ENCODE peak calls at places on chromosomes 2 and 18, in four cellular contexts. B is Panc1, T is K562, W is HepG2. X is an unnamed sample.

GRCh38 chr2:156787517-156787916 is 351.3 kb downstream of the GPD2 start:
- DNase-seq in W (no peak), T (no peak), B (no peak), X (no peak)

GRCh38 chr18:48017625-48018024 is 87.2 kb upstream of the SMAD2 start:
- DNase-seq in W (no peak), B (no peak), T (no peak), X (no peak)

GRCh38 chr18:62621546-62621945 is 93.8 kb upstream of the PHLPP1 start:
- DNase-seq in W (no peak), T (no peak), B (no peak), X (no peak)

GRCh38 chr2:10380048-10380926 is 67.8 kb downstream of the ODC1 start:
- DNase-seq in W (no peak), T (no peak), B (no peak), X (no peak)

GRCh38 chr2:164826293-164827243 is 15.1 kb downstream of the COBLL1 start:
- DNase-seq in B (no peak), T (no peak), W (peak), X (no peak)

GRCh38 chr2:201839727-201840126 is 33.4 kb downstream of the CDK15 start:
- DNase-seq in T (no peak), W (no peak), B (no peak), X (no peak)

GRCh38 chr2:20919301-20919800 is 96.5 kb upstream of the LDAH start:
- DNase-seq in W (no peak), T (no peak), B (no peak), X (no peak)

GRCh38 chr2:84116132-84116531 is 342.9 kb downstream of the SUCLG1 start:
- DNase-seq in W (no peak), T (no peak), B (no peak), X (no peak)

GRCh38 chr2:101518470-101519172 is 43.7 kb upstream of the RFX8 start:
- DNase-seq in W (peak), B (no peak), T (peak), X (peak)

GRCh38 chr18:22591231-22591630 is 173.5 kb upstream of the CTAGE1 start:
- DNase-seq in B (no peak), T (no peak), W (no peak), X (no peak)

GRCh38 chr18:34738173-34738894 is 28.2 kb downstream of the DTNA start:
- DNase-seq in W (peak), T (no peak), B (peak), X (no peak)

GRCh38 chr2:78290581-78291214 is 734.8 kb upstream of the REG3G start:
- DNase-seq in T (no peak), B (no peak), W (no peak), X (no peak)

GRCh38 chr2:58195668-58196067 is 45.5 kb downstream of the FANCL start:
- DNase-seq in W (no peak), T (no peak), B (no peak), X (no peak)

GRCh38 chr2:81903534-81903933 is 1599.0 kb upstream of the LRRTM1 start:
- DNase-seq in W (no peak), B (no peak), T (no peak), X (no peak)

GRCh38 chr18:46070683-46071614 is 1.1 kb downstream of the PSTPIP2 start:
- DNase-seq in T (peak), B (no peak), W (no peak), X (no peak)

GRCh38 chr2:1374281-1374680 is 39.0 kb upstream of the TPO start:
- DNase-seq in T (no peak), W (no peak), B (no peak), X (no peak)

GRCh38 chr2:176445831-176446433 is 176.7 kb downstream of the MTX2 start:
- DNase-seq in T (no peak), B (peak), W (peak), X (no peak)

GRCh38 chr2:24175631-24176030 is 778 bp downstream of the FAM228A start:
- DNase-seq in B (no peak), T (no peak), W (no peak), X (no peak)

GRCh38 chr2:40746150-40746549 is 294.3 kb upstream of the SLC8A1 start:
- DNase-seq in B (no peak), W (peak), T (no peak), X (no peak)

GRCh38 chr2:177759443-177759842 is 313.1 kb downstream of the PDE11A start:
- DNase-seq in B (no peak), T (no peak), W (no peak), X (no peak)

GRCh38 chr18:58998421-58999203 is 133.9 kb downstream of the ZNF532 start:
- DNase-seq in B (no peak), T (no peak), W (no peak), X (no peak)

GRCh38 chr2:11080253-11081115 is 74.8 kb upstream of the SLC66A3 start:
- DNase-seq in W (no peak), T (no peak), B (no peak), X (no peak)

GRCh38 chr2:37623971-37624897 is 47.2 kb downstream of the CDC42EP3 start:
- DNase-seq in B (no peak), W (no peak), T (no peak), X (no peak)

GRCh38 chr18:48159816-48160215 is 229.4 kb upstream of the SMAD2 start:
- DNase-seq in W (no peak), T (no peak), B (no peak), X (no peak)

GRCh38 chr2:205025580-205026240 is 480.4 kb downstream of the PARD3B start:
- DNase-seq in B (no peak), T (peak), W (peak), X (no peak)

GRCh38 chr2:233464531-233465240 is 101.9 kb downstream of the USP40 start:
- DNase-seq in T (no peak), W (no peak), B (no peak), X (no peak)

GRCh38 chr2:233464056-233464455 is 102.5 kb downstream of the USP40 start:
- DNase-seq in T (no peak), W (no peak), B (no peak), X (no peak)

GRCh38 chr2:233462202-233462785 is 104.3 kb downstream of the USP40 start:
- DNase-seq in T (no peak), B (no peak), W (no peak), X (no peak)

GRCh38 chr2:233462826-233463470 is 103.6 kb downstream of the USP40 start:
- DNase-seq in W (no peak), T (no peak), B (no peak), X (no peak)

DNA sequence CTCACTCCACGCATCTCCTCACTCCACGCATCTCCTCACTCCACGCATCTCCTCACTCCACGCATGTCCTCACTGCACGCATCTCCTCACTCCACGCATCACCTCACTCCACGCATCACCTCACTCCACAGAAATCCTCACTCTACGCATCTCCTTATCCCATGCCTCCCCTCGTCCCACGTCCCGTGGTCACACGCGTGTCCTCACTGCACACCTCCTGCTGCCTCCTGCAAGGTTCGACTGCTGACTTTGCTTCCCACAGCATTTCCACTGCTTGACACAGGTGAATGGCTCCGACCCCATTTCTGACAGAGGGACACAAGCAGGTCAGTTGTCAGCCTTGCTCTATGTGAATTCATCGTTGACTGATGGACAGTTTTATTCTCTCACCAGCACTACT is 103.0 kb downstream of the USP40 start:
- DNase-seq in W (no peak), T (no peak), B (no peak), X (no peak)
- TF ChIP-seq TCF7L2 in W (no peak), T (no peak), B (no peak), X (no peak)

GRCh38 chr2:74099835-74100234 is 47.9 kb downstream of the BOLA3 start:
- DNase-seq in W (no peak), T (no peak), B (no peak), X (no peak)
- TF ChIP-seq TCF7L2 in W (no peak), T (no peak), B (no peak), X (no peak)

GRCh38 chr2:75587954-75588587 is 27.3 kb upstream of the EVA1A start:
- DNase-seq in B (no peak), W (no peak), T (no peak), X (no peak)

GRCh38 chr2:75592888-75593287 is 32.1 kb upstream of the EVA1A start:
- DNase-seq in B (no peak), W (no peak), T (no peak), X (no peak)

GRCh38 chr2:75586971-75587370 is 26.2 kb upstream of the EVA1A start:
- DNase-seq in B (no peak), W (no peak), T (no peak), X (no peak)

GRCh38 chr2:75592028-75592427 is 31.3 kb upstream of the EVA1A start:
- DNase-seq in W (peak), B (no peak), T (no peak), X (peak)

DNA sequence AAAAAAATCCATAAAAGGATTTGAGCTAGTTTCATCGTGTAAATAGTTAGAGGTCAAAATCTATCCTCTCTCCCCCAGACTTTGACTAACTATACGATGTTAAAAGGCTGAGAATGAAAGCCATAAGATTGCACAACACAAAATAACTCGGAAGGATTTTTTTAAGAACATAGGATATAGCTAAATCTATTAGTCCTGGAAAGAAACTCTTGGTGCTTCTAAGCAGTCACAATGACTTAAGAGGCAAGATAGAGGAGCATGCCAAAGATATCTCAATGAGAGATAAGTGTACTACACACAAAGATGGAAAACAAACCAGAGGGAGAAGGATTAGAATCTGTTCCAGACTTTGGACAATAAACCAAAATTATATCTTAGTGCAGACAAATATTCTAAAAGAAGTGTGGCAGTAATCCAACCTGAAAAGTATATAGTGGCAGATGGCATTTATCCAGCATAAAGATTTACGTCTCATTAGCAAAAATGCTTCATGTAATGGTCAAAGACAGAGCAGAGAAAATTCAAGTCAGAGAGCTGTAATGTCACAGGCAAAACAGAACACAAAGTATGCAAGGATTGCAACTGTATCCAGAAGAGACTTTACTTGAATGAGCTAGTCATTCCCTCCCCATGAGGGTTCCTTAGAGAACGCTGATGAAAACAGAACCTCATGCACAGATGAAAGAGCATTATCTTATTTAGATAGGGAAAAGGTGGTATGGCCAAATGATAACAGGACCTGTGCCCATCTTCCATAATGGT is 28.8 kb upstream of the EVA1A start:
- DNase-seq in T (no peak), W (no peak), B (no peak), X (no peak)
- TF ChIP-seq TCF7L2 in T (no peak), W (no peak), B (no peak), X (no peak)

DNA sequence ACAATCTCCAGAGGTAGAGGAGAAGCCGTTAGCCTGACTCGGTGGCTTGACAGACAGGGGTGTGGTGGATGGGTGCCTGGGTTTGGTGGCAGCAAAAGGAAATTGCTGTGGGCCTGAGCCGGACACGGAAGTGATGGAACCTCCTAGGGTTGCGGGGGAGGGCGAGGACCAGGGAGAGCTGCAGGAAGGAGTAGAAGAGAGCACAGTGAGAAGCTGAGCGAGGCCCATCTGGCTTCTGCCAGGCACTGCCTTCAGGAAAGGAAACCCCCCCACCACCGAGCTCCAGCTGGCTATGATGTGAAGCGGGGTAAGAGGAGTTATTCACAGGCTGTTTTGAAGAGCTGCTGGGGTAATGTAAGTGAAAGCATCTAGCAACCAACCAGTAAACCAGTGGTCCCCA is 134.6 kb downstream of the TSN start:
- DNase-seq in B (no peak), W (no peak), T (no peak), X (no peak)
- TF ChIP-seq TCF7L2 in B (no peak), W (no peak), T (no peak), X (no peak)

DNA sequence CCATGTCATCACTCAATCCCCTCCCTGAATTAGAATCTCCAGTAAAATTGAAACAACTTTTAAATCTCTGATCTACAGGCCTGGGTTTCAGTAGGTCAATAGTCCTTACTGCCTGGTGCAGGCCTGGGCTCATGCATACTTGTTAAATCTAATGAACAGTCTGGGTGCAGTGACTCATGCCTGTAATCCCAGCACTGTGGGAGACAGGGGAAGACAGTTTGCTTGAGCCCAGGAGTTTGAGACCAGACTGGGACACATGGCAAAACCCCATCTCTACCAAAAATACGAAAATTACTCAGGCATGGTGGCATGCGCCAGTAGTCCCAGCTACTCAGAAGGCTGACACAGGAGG is 94.7 kb upstream of the SP3 start:
- DNase-seq in B (no peak), W (no peak), T (peak), X (no peak)
- TF ChIP-seq TCF7L2 in B (no peak), W (no peak), T (no peak), X (no peak)

GRCh38 chr18:50855976-50856772 is 22.7 kb upstream of the ME2 start:
- DNase-seq in B (no peak), W (no peak), T (no peak), X (no peak)

GRCh38 chr18:50857694-50858093 is 21.2 kb upstream of the ME2 start:
- DNase-seq in W (no peak), B (no peak), T (peak), X (no peak)

GRCh38 chr18:50850307-50850706 is 28.6 kb upstream of the ME2 start:
- DNase-seq in B (no peak), W (no peak), T (no peak), X (no peak)

GRCh38 chr18:50849448-50849847 is 29.5 kb upstream of the ME2 start:
- DNase-seq in W (no peak), B (no peak), T (no peak), X (no peak)

GRCh38 chr18:50853863-50854271 is 25.1 kb upstream of the ME2 start:
- DNase-seq in W (peak), T (peak), B (peak), X (no peak)
- TF ChIP-seq TCF7L2 in W (no peak), T (no peak), B (no peak), X (no peak)